ENCODE peak calls at places on chromosomes 12 and 14, in four cellular contexts. C, H, I and G are unnamed samples.

GRCh38 chr14:21486640-21487087 is 9.7 kb downstream of the TOX4 start:
- DNase-seq in C (no peak), H (no peak), I (no peak), G (no peak)

GRCh38 chr14:56294125-56294524 is 175.9 kb downstream of the PELI2 start:
- DNase-seq in C (peak; percentile 58), H (no peak), I (no peak), G (peak; percentile 33)

GRCh38 chr12:100141998-100142850 is 450 bp downstream of the BLTP3B start:
- DNase-seq in C (peak; percentile 79), H (peak; percentile 41), I (peak; percentile 81), G (peak; percentile 62)

GRCh38 chr14:77746064-77746463 is 14.9 kb downstream of the SNW1 start:
- DNase-seq in C (no peak), H (no peak), I (no peak), G (no peak)

GRCh38 chr14:105315211-105315721 is 718 bp downstream of the PACS2 start:
- DNase-seq in C (peak; percentile 73), H (no peak), I (peak; percentile 68), G (peak; percentile 57)

GRCh38 chr14:58298477-58298879 is at the start of gene ARID4A:
- DNase-seq in C (peak; percentile 81), H (no peak), I (no peak), G (peak; percentile 76)

GRCh38 chr14:41607119-41607785 is 576 bp downstream of the LRFN5 start:
- DNase-seq in C (peak; percentile 54), H (no peak), I (no peak), G (peak; percentile 12)

GRCh38 chr14:53900499-53900898 is 56.1 kb downstream of the BMP4 start:
- DNase-seq in C (no peak), H (no peak), I (no peak), G (no peak)

GRCh38 chr14:34650786-34651584 is 21.0 kb upstream of the SNX6 start:
- DNase-seq in C (no peak), H (no peak), I (no peak), G (no peak)

GRCh38 chr14:58815046-58815701 is 177.4 kb downstream of the DACT1 start:
- DNase-seq in C (no peak), H (no peak), I (peak; percentile 50), G (no peak)

GRCh38 chr12:78306236-78306635 is 475.5 kb downstream of the NAV3 start:
- DNase-seq in C (no peak), H (no peak), I (no peak), G (no peak)

GRCh38 chr12:124774462-124775167 is 89.0 kb downstream of the SCARB1 start:
- DNase-seq in C (no peak), H (no peak), I (no peak), G (no peak)

GRCh38 chr14:31084385-31084784 is 58.2 kb upstream of the STRN3 start:
- DNase-seq in C (no peak), H (peak; percentile 41), I (no peak), G (no peak)

GRCh38 chr12:53046655-53047220 is 3.1 kb upstream of the TNS2 start:
- DNase-seq in C (no peak), H (peak; percentile 29), I (no peak), G (peak; percentile 56)

GRCh38 chr12:19988918-19989317 is 379.4 kb upstream of the PDE3A start:
- DNase-seq in C (no peak), H (no peak), I (no peak), G (no peak)

GRCh38 chr14:97878727-97879126 is 1081.5 kb downstream of the VRK1 start:
- DNase-seq in C (no peak), H (no peak), I (no peak), G (no peak)

GRCh38 chr12:130948136-130948535 is 5.6 kb upstream of the ADGRD1 start:
- DNase-seq in C (no peak), H (peak; percentile 31), I (no peak), G (no peak)

GRCh38 chr12:106246891-106247730 is 709 bp downstream of the CKAP4 start:
- DNase-seq in C (peak; percentile 63), H (no peak), I (peak; percentile 81), G (peak; percentile 49)

GRCh38 chr14:30998100-30998706 is 27.2 kb upstream of the AP4S1 start:
- DNase-seq in C (no peak), H (no peak), I (no peak), G (no peak)

GRCh38 chr14:90846511-90846910 is 30.3 kb upstream of the TTC7B start:
- DNase-seq in C (no peak), H (no peak), I (no peak), G (no peak)

GRCh38 chr12:22230280-22230794 is 104.2 kb downstream of the ST8SIA1 start:
- DNase-seq in C (no peak), H (no peak), I (no peak), G (no peak)

GRCh38 chr12:29103539-29103974 is 45.5 kb upstream of the FAR2 start:
- DNase-seq in C (no peak), H (no peak), I (no peak), G (no peak)
- TF ChIP-seq TEAD4 in C (no peak), H (no peak), I (no peak), G (no peak)

DNA sequence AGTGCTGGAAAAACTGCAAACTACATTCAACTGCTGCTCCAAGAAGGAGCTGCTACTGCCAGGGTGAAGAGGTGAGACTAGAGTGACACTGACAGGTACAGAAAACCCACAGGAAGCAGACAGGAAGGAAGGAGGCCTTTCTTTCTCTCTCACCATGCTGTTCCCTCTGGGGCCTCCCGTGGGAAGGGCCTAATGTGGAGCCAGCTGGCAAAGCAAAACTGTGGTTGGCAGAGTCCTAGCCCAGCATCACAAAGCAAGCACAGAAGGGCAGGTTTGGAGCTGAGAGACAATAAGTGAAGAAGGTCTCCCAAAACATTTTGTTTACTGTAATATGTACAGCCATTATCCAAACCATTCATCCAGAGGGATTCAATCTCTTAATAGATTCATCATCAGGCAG is 122.5 kb upstream of the MAX start:
- DNase-seq in C (no peak), H (no peak), I (no peak), G (no peak)
- TF ChIP-seq TEAD4 in C (no peak), H (no peak), I (no peak), G (no peak)

GRCh38 chr14:70702154-70702553 is 60.4 kb downstream of the TTC9 start:
- DNase-seq in C (no peak), H (no peak), I (no peak), G (no peak)

GRCh38 chr14:70701610-70702009 is 59.9 kb downstream of the TTC9 start:
- DNase-seq in C (no peak), H (no peak), I (no peak), G (no peak)

GRCh38 chr14:70700955-70701354 is 59.2 kb downstream of the TTC9 start:
- DNase-seq in C (no peak), H (no peak), I (no peak), G (no peak)

GRCh38 chr14:70697681-70698080 is 56.0 kb downstream of the TTC9 start:
- DNase-seq in C (no peak), H (no peak), I (no peak), G (no peak)

GRCh38 chr14:70698288-70698687 is 56.6 kb downstream of the TTC9 start:
- DNase-seq in C (no peak), H (peak; percentile 52), I (no peak), G (no peak)
- TF ChIP-seq TEAD4 in C (no peak), H (no peak), I (no peak), G (no peak)

DNA sequence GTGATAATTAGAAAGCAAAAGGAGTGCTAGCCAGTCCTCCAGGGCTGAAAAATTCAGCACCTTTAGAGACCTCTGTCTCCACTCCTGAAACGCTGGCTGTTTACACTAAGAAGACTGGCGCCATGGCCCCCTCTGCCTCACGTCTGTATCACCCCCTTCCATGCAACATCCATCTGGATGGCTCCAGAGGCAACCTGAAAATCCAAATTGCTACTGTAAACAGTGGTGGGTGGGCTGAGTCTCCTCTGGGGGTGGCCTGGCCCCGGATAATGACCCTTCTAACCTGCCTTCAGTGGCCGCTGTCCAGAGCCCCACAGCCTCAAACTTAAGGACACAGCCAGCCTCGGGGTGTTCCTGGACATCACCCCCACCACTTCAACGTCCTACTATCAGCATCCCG is 1.4 kb downstream of the PRKD1 start:
- DNase-seq in C (no peak), H (no peak), I (no peak), G (no peak)
- TF ChIP-seq TEAD4 in C (no peak), H (no peak), I (no peak), G (no peak)

GRCh38 chr14:74834682-74835392 is 41.1 kb downstream of the PROX2 start:
- DNase-seq in C (no peak), H (no peak), I (no peak), G (no peak)

GRCh38 chr14:74836251-74836957 is 39.5 kb downstream of the PROX2 start:
- DNase-seq in C (no peak), H (no peak), I (no peak), G (no peak)

GRCh38 chr14:74840603-74841030 is 35.3 kb downstream of the PROX2 start:
- DNase-seq in C (no peak), H (no peak), I (no peak), G (no peak)

GRCh38 chr14:74835607-74836250 is 40.2 kb downstream of the PROX2 start:
- DNase-seq in C (no peak), H (no peak), I (no peak), G (no peak)

GRCh38 chr14:74838141-74838540 is 37.8 kb downstream of the PROX2 start:
- DNase-seq in C (no peak), H (no peak), I (no peak), G (no peak)
- TF ChIP-seq TEAD4 in C (no peak), H (no peak), I (no peak), G (no peak)

DNA sequence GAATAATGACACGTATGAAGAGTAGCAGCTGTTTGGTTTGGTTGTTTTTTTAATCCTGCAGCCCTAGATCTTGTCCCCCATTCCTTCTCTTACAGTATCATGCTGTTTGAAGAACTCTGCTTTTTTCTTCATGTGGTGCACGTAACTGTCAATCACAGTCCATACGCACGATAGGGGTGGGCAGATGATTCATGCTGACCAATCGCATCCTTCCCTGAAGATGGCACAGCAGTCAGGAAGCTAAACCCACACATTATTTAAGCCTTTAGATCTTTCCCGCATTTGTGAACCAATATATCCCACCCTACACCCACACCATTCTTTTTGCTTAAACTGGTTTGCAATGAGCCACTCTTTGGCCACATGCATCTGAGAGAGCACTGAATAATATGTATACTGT is 158.9 kb upstream of the PLEKHA5 start:
- DNase-seq in C (no peak), H (peak; percentile 11), I (no peak), G (no peak)
- TF ChIP-seq TEAD4 in C (no peak), H (no peak), I (no peak), G (no peak)

DNA sequence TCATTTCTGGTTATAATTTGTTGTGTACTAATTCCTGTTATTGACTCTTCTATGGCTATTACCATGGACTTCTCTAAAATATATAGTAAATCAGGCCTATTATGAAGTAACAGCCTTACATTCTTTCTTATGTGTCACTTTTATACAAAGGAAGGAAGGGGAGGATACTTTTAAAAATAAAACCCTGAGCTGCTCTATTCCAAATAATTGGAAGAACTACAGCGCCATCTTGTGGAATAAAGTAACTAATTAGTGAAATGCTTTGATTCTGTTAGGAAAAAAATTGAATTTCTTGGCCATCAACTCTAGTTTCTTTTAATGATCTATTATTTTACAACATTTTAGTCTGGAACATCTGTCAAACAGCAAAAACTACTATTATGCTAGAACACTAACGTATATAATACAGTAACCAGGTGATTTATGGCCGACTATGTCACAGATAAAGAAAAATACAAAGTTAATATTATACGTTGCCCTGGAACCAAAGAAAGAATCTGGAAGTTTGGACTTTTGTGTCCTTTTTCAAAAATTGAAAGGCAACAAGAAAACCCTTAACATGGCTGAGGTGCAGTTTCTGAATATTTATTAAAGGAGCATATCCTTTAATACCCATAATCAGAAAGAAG is 55.0 kb upstream of the NELL2 start:
- DNase-seq in C (no peak), H (peak; percentile 18), I (peak; percentile 34), G (no peak)
- TF ChIP-seq TEAD4 in C (no peak), H (no peak), I (no peak), G (no peak)